ENCODE peak calls at places on chromosome 14, in four cellular contexts. N is upper lobe of left lung, P is A549, G is upper lobe of right lung. Q is an unnamed sample.

GRCh38 chr14:70188292-70188607 is 501 bp downstream of the SLC8A3 start:
- DNase-seq in N (no peak), P (no peak), G (no peak), Q (peak; percentile 36)

GRCh38 chr14:20790439-20791116 is 9.5 kb downstream of the RNASE6 start:
- DNase-seq in N (peak; percentile 57), P (no peak), G (no peak), Q (no peak)

GRCh38 chr14:70721542-70721941 is 79.8 kb downstream of the TTC9 start:
- DNase-seq in N (no peak), P (no peak), G (no peak), Q (no peak)

GRCh38 chr14:104361101-104361591 is 218.4 kb upstream of the C14orf180 start:
- DNase-seq in N (no peak), P (no peak), G (no peak), Q (no peak)

GRCh38 chr14:23937121-23937692 is 16.4 kb upstream of the DHRS4 start:
- DNase-seq in N (no peak), P (no peak), G (no peak), Q (no peak)

GRCh38 chr14:105050551-105050897 is 14.7 kb downstream of the GPR132 start:
- DNase-seq in N (peak; percentile 84), P (no peak), G (peak; percentile 86), Q (peak; percentile 61)

GRCh38 chr14:104299993-104300761 is 161.8 kb downstream of the KIF26A start:
- DNase-seq in N (no peak), P (no peak), G (no peak), Q (no peak)

GRCh38 chr14:75141967-75142366 is 15.1 kb upstream of the NEK9 start:
- DNase-seq in N (no peak), P (peak; percentile 55), G (no peak), Q (no peak)

GRCh38 chr14:38211258-38211735 is 3.6 kb downstream of the SSTR1 start:
- DNase-seq in N (no peak), P (no peak), G (no peak), Q (no peak)

GRCh38 chr14:92280554-92281262 is 42.3 kb upstream of the SLC24A4 start:
- DNase-seq in N (no peak), P (no peak), G (no peak), Q (no peak)

GRCh38 chr14:104403421-104404220 is 175.9 kb upstream of the C14orf180 start:
- DNase-seq in N (no peak), P (no peak), G (peak; percentile 51), Q (no peak)

GRCh38 chr14:73339846-73340565 is 102.7 kb downstream of the PAPLN start:
- DNase-seq in N (no peak), P (no peak), G (no peak), Q (no peak)

GRCh38 chr14:21255385-21256101 is 13.7 kb downstream of the HNRNPC start:
- DNase-seq in N (no peak), P (no peak), G (no peak), Q (no peak)

GRCh38 chr14:72741836-72742681 is 151.8 kb downstream of the DPF3 start:
- DNase-seq in N (no peak), P (no peak), G (no peak), Q (no peak)

GRCh38 chr14:95352481-95352880 is 32.8 kb upstream of the CLMN start:
- DNase-seq in N (peak; percentile 2), P (no peak), G (no peak), Q (no peak)

GRCh38 chr14:23099212-23099861 is 4.0 kb downstream of the C14orf119 start:
- DNase-seq in N (peak; percentile 65), P (no peak), G (no peak), Q (no peak)

GRCh38 chr14:100305446-100306255 is 593 bp downstream of the SLC25A29 start:
- DNase-seq in N (peak; percentile 59), P (no peak), G (peak; percentile 85), Q (no peak)

GRCh38 chr14:61925732-61926445 is 163.7 kb downstream of the SNAPC1 start:
- DNase-seq in N (no peak), P (no peak), G (no peak), Q (no peak)

GRCh38 chr14:98889836-98890185 is 382.2 kb downstream of the BCL11B start:
- DNase-seq in N (no peak), P (no peak), G (no peak), Q (no peak)

GRCh38 chr14:44963775-44964380 is 1.9 kb downstream of the TOGARAM1 start:
- DNase-seq in N (no peak), P (peak; percentile 33), G (no peak), Q (peak; percentile 5)

GRCh38 chr14:97407701-97408407 is 610.7 kb downstream of the VRK1 start:
- DNase-seq in N (no peak), P (peak; percentile 17), G (no peak), Q (no peak)

DNA sequence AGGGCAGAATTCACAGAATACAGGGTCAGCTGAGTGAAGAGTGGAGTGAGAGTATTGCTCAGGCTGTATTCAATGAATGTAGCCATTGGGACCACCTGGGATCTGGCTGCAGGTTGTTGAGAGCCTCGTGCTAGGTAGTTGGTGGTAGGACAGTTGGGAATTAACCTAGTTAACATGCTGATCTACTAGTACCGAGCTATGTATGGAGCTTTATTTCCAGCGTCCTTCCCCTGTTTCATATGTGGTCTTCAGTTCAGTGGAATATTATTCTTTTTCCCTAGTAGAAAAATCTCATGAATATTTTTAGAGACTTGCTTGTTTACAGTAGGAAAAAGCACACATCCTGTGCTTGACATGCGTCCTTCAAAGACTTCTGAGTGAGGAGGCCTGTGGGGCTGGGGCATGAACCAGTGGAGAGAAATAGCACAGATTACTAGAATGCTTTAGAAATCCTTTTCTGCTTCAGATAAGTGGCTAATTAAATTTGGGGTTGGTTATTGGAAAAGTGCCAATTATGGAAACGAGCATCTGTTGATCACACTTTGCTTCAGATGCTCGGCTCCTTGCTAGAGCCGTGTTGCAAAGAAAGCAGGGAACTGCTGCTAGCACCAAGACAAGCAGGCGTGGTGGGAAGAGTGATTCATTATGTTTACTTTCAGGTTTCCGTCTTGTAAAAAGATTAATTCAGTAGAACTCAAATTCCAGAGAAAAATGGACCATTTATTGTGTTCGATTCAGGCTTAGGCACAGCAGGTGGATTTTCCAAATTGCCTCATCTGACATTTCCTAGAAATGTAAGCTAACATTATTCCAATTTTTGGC is 53.6 kb downstream of the ARF6 start:
- DNase-seq in N (peak; percentile 37), P (peak; percentile 76), G (no peak), Q (peak; percentile 73)
- H3K27ac ChIP-seq in N (peak overlapping the region; percentile 75), P (peak overlapping the region; percentile 76), G (peak overlapping the region; percentile 27), Q (peak overlapping the region; percentile 58)

GRCh38 chr14:88911811-88912210 is 87.4 kb downstream of the TTC8 start:
- DNase-seq in N (no peak), P (no peak), G (no peak), Q (no peak)

GRCh38 chr14:88904864-88905263 is 80.4 kb downstream of the TTC8 start:
- DNase-seq in N (no peak), P (no peak), G (no peak), Q (no peak)

GRCh38 chr14:88914956-88915355 is 90.5 kb downstream of the TTC8 start:
- DNase-seq in N (no peak), P (no peak), G (no peak), Q (no peak)

GRCh38 chr14:88908216-88908615 is 83.8 kb downstream of the TTC8 start:
- DNase-seq in N (no peak), P (no peak), G (no peak), Q (no peak)

DNA sequence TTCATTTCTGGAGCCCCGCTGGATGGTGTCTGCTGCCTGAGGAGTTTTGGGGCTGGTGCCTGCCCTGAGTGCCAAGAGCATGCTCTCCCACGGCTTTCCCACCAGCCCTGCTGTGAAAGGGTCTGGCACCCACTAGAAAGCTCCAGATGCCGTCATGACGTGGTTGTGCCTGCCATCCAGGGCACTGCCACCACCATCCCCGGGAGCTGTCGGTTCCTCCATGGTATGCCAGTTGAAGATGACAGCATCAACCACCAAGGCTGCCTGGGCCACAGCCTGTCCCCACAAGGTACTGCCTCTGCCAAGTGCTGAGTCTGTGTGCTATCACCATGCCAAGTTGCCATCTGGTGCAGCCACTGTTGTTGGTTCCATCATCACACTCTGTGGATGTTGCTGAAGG is 85.9 kb downstream of the TTC8 start:
- DNase-seq in N (no peak), P (no peak), G (no peak), Q (no peak)
- TF ChIP-seq CTCF in N (no peak), P (no peak), G (no peak), Q (no peak)

GRCh38 chr14:31161274-31161673 is 46.3 kb downstream of the HECTD1 start:
- DNase-seq in N (no peak), P (no peak), G (no peak), Q (no peak)
- H3K27ac ChIP-seq in N (no peak overlapping the region), P (peak overlapping the region; percentile 61), G (no peak overlapping the region), Q (no peak overlapping the region)

DNA sequence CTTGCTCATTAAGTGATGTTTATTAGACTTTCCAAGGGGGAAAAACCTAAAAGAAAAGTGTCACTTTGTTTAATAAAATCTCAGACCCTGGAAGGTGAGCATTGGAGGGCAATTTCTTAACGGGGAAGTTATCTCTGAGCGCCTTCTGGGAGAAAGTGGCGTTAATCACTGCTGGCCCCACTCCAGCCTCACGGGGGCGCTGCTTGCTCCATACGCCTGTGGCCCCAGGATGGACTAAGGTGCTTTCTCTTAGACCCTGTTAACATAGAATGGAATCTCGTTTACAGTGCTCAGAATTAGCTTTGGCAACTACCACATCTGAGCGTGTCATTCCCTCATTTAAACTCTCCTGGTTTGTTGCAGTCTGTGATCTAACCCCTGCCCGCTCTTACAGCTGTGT is 16.4 kb upstream of the PRIMA1 start:
- DNase-seq in N (no peak), P (no peak), G (no peak), Q (no peak)
- TF ChIP-seq CTCF in N (no peak), P (no peak), G (no peak), Q (no peak)

GRCh38 chr14:30243805-30244204 is 315.2 kb upstream of the G2E3 start:
- DNase-seq in N (no peak), P (no peak), G (no peak), Q (peak; percentile 81)

GRCh38 chr14:30240685-30241084 is 313.0 kb upstream of the PRKD1 start:
- DNase-seq in N (no peak), P (no peak), G (no peak), Q (no peak)

GRCh38 chr14:30243157-30243556 is 315.5 kb upstream of the PRKD1 start:
- DNase-seq in N (no peak), P (no peak), G (no peak), Q (no peak)

GRCh38 chr14:30240002-30240401 is 312.4 kb upstream of the PRKD1 start:
- DNase-seq in N (no peak), P (no peak), G (no peak), Q (no peak)

DNA sequence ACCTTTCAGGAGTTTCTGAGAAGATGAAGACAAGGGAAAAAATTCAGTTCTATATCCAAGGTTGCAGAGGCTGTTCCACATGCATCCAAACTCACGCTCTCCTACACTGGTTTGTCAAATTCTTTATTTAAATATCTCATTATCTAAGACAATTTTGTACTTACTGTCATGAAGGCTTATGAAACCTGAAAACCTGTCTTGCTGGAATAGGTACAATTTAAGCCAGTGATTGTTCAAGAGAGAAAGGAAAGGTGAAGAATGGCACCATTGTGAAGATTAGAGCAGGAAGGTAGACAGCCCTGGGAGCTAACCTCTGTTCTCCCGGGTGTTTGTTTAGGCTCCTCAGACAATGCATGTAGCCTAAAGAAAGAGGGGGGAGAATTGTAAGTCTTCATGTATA is 315.1 kb upstream of the PRKD1 start:
- DNase-seq in N (no peak), P (no peak), G (no peak), Q (no peak)
- H3K27ac ChIP-seq in N (no peak overlapping the region), P (no peak overlapping the region), G (no peak overlapping the region), Q (no peak overlapping the region)

GRCh38 chr14:51595831-51596472 is 55.8 kb upstream of the FRMD6 start:
- DNase-seq in N (no peak), P (no peak), G (no peak), Q (no peak)
- TF ChIP-seq CTCF in N (no peak), P (no peak), G (no peak), Q (no peak)

GRCh38 chr14:68377459-68377858 is 415.4 kb downstream of the ZFP36L1 start:
- DNase-seq in N (peak; percentile 73), P (peak; percentile 38), G (no peak), Q (no peak)
- H3K27ac ChIP-seq in N (peak overlapping the region; percentile 66), P (peak overlapping the region; percentile 47), G (peak overlapping the region; percentile 49), Q (no peak overlapping the region)

Q was measured in RWPE1.